ENCODE peak calls at places on chromosomes 1 and 21, in eight cellular contexts. G is GM23338, M is cardiac muscle cell, A is Panc1, I is lung, J is left ventricle myocardium inferior, C is MM.1S, D is A549. F is an unnamed sample.

GRCh38 chr1:6358757-6359567 is 34.6 kb downstream of the ACOT7 start:
- DNase-seq in J (no peak), C (no peak), A (no peak), G (peak), M (peak), D (no peak), I (no peak), F (no peak)

GRCh38 chr1:56285554-56286402 is 293.6 kb downstream of the PLPP3 start:
- DNase-seq in J (no peak), M (no peak), C (no peak), A (no peak), I (no peak), D (peak), G (no peak), F (no peak)

GRCh38 chr1:162250004-162250730 is 126.5 kb downstream of the SPATA46 start:
- DNase-seq in J (no peak), G (peak), C (no peak), A (no peak), D (no peak), I (no peak), M (no peak), F (no peak)

GRCh38 chr1:110489973-110490542 is 28.9 kb downstream of the KCNA10 start:
- DNase-seq in D (no peak), A (no peak), C (no peak), J (no peak), M (no peak), I (no peak), G (no peak), F (no peak)

GRCh38 chr21:33660406-33660805 is 18.1 kb downstream of the ITSN1 start:
- DNase-seq in M (no peak), D (no peak), J (no peak), A (no peak), C (no peak), G (no peak), I (no peak), F (no peak)

GRCh38 chr1:10935241-10935640 is 77.2 kb upstream of the TARDBP start:
- DNase-seq in M (no peak), J (no peak), A (no peak), G (no peak), C (no peak), I (no peak), D (no peak), F (no peak)

GRCh38 chr1:41353744-41354143 is 7.5 kb upstream of the FOXO6 start:
- DNase-seq in G (no peak), M (no peak), D (no peak), C (peak), J (no peak), I (no peak), A (no peak), F (no peak)

GRCh38 chr1:197632000-197632399 is 143.3 kb downstream of the DENND1B start:
- DNase-seq in I (no peak), J (no peak), M (no peak), D (no peak), C (no peak), A (no peak), G (no peak), F (no peak)

GRCh38 chr1:10378071-10378841 is 20.6 kb upstream of the PGD start:
- DNase-seq in G (peak), A (no peak), D (peak), C (no peak), J (peak), M (no peak), I (peak), F (no peak)

GRCh38 chr1:225694151-225694603 is 41.3 kb upstream of the ENAH start:
- DNase-seq in M (peak), D (peak), I (peak), J (peak), G (no peak), A (no peak), C (no peak), F (no peak)

GRCh38 chr1:47252369-47252768 is 20.3 kb upstream of the TAL1 start:
- DNase-seq in C (no peak), J (no peak), D (no peak), A (no peak), M (no peak), I (no peak), G (no peak), F (no peak)

GRCh38 chr21:42777757-42778344 is 101.5 kb downstream of the WDR4 start:
- DNase-seq in M (no peak), G (no peak), J (no peak), D (no peak), I (no peak), A (no peak), C (no peak), F (no peak)

GRCh38 chr1:180953791-180954721 is 41.4 kb downstream of the KIAA1614 start:
- DNase-seq in G (peak), A (no peak), J (peak), D (peak), C (peak), I (peak), M (no peak), F (no peak)

GRCh38 chr1:85303440-85304162 is 27.2 kb upstream of the BCL10 start:
- DNase-seq in A (no peak), C (no peak), G (no peak), D (no peak), M (no peak), J (no peak), I (no peak), F (no peak)

GRCh38 chr1:22747021-22747734 is 36.5 kb downstream of the EPHB2 start:
- DNase-seq in G (no peak), I (peak), J (no peak), C (no peak), D (peak), M (no peak), A (peak), F (no peak)

GRCh38 chr1:53346007-53346813 is 18.3 kb upstream of the LRP8 start:
- DNase-seq in C (no peak), J (no peak), I (no peak), D (no peak), M (no peak), A (no peak), G (no peak), F (peak)

GRCh38 chr1:85318217-85318616 is 41.8 kb upstream of the BCL10 start:
- DNase-seq in C (no peak), G (no peak), A (no peak), I (no peak), D (no peak), M (no peak), J (no peak), F (no peak)

GRCh38 chr1:183609313-183609712 is 19.1 kb upstream of the NCF2 start:
- DNase-seq in J (peak), D (peak), C (no peak), G (peak), I (peak), A (no peak), M (peak), F (no peak)

GRCh38 chr1:61741682-61742619 is at the start of gene PATJ:
- DNase-seq in I (peak), D (peak), M (peak), J (peak), G (peak), C (peak), A (no peak), F (peak)

GRCh38 chr1:231612393-231613089 is 14.0 kb upstream of the DISC1 start:
- DNase-seq in G (no peak), J (no peak), I (no peak), A (no peak), C (peak), M (no peak), D (no peak), F (no peak)

GRCh38 chr1:36520056-36520455 is 37.3 kb upstream of the CSF3R start:
- DNase-seq in C (no peak), A (no peak), D (no peak), M (no peak), J (no peak), G (no peak), I (no peak), F (no peak)

GRCh38 chr1:185284106-185284505 is 32.9 kb downstream of the IVNS1ABP start:
- DNase-seq in I (no peak), D (no peak), J (no peak), A (no peak), C (no peak), M (no peak), G (no peak), F (no peak)

GRCh38 chr1:151251656-151252470 is 2.7 kb upstream of the PSMD4 start:
- DNase-seq in J (peak), G (peak), M (peak), C (peak), I (peak), D (peak), A (peak), F (no peak)

GRCh38 chr1:236524142-236524891 is 535 bp downstream of the LGALS8 start:
- DNase-seq in M (peak), I (peak), A (no peak), C (peak), J (no peak), D (peak), G (peak), F (no peak)

GRCh38 chr1:102834688-102835320 is 273.5 kb downstream of the COL11A1 start:
- DNase-seq in I (no peak), G (no peak), A (no peak), J (no peak), D (no peak), M (no peak), C (no peak), F (no peak)

GRCh38 chr1:31784356-31785019 is 20.3 kb upstream of the ADGRB2 start:
- DNase-seq in G (no peak), D (no peak), J (no peak), I (no peak), A (no peak), M (no peak), C (no peak), F (no peak)

GRCh38 chr1:219542828-219543518 is 69.9 kb downstream of the ZC3H11B start:
- DNase-seq in M (no peak), G (no peak), J (no peak), A (no peak), C (no peak), D (no peak), I (no peak), F (no peak)

GRCh38 chr1:219541946-219542345 is 71.0 kb downstream of the ZC3H11B start:
- DNase-seq in I (no peak), G (no peak), D (no peak), C (no peak), M (no peak), A (no peak), J (no peak), F (no peak)

GRCh38 chr1:219548386-219548785 is 64.5 kb downstream of the ZC3H11B start:
- DNase-seq in M (no peak), A (no peak), G (no peak), J (no peak), I (no peak), D (no peak), C (no peak), F (no peak)

GRCh38 chr1:219539645-219540254 is 73.2 kb downstream of the ZC3H11B start:
- DNase-seq in C (no peak), D (no peak), J (no peak), A (no peak), M (no peak), I (no peak), G (no peak), F (no peak)

GRCh38 chr1:219544163-219544846 is 68.6 kb downstream of the ZC3H11B start:
- DNase-seq in C (no peak), A (no peak), D (peak), G (peak), J (no peak), I (no peak), M (no peak), F (no peak)
- TF ChIP-seq CTCF in C (no peak), A (peak), D (peak), G (peak), J (peak), I (no peak), M (no peak), F (no peak)

GRCh38 chr1:234763361-234763760 is 153.4 kb upstream of the IRF2BP2 start:
- DNase-seq in J (no peak), I (no peak), G (no peak), C (no peak), D (no peak), A (no peak), M (no peak), F (no peak)
- TF ChIP-seq CTCF in J (no peak), I (no peak), G (no peak), C (no peak), D (no peak), A (no peak), M (no peak), F (no peak)

DNA sequence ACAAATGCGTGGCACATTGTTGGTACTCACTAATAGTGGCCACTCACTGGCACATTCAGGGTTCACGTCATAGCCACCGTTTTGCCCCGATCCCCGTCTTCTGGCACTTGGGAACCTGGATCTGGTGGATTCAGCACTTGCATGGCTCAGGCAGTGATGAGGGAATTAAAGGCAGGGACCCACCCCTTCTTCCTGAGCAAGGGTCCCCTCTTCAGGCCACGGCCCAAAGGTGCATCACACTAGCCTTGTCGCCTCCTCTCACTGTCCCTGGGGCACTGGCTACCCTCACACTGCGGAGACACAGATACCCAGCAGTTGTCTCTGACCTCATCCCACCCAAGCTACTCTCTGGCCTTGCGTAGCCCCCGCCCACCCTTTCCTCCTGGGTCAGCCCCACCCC is 19.9 kb upstream of the LDLRAP1 start:
- DNase-seq in G (peak), D (no peak), I (no peak), J (no peak), C (no peak), A (no peak), M (peak), F (no peak)
- TF ChIP-seq CTCF in G (peak), D (no peak), I (no peak), J (no peak), C (no peak), A (no peak), M (no peak), F (no peak)

DNA sequence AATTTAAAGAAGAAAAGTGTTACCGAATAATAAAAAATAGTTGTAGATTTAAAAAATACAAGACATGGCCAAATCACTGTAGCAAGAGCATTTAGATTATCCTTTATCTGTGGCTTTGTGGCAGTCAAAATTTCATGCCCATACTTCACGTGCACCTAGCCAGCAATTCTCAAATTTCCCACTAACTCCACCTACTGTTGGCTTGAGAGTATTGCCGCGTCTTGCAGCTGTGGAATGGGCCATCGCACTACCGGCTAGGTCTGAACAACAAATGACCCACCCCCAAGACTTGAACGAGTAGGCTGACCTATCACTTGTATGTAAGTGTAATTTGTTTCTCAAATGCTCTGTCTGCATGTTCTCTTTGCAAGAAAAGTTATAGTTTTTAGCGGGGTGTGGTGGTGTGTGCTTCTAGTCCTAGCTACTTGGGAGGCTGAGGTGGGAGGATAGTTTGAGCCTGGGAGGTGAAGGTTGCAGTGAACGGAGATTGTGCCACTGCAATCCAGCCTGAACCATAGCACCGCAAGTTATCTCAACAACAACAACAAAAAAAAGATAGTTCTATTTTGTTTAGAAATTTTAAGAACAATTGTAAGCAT is 4.1 kb downstream of the KRTAP13-4 start:
- DNase-seq in G (peak), I (no peak), J (no peak), A (peak), M (peak), C (peak), D (peak), F (peak)
- TF ChIP-seq CTCF in G (peak), I (no peak), J (peak), A (peak), M (peak), C (peak), D (no peak), F (peak)

DNA sequence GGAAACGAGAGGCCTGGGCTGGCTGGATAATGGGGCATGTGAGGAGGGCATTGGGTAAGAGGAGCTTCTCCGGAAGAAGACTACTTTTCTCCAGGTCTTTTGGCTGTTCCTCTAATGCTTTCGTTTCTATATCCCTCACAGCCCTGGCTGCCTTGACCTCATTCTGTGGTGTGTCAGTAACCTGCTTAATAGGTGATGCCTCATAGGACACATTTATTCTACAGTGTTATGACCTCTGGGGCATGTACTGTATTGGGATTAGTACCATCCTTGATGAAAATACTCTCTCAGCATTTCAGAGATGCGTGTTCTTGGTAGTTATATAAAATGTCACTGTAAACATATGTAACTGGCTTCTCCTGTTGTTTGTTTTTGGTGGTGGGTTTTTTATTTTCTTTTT is 40.1 kb downstream of the PGM1 start:
- DNase-seq in I (no peak), D (no peak), M (no peak), C (no peak), G (no peak), J (no peak), A (no peak), F (no peak)
- TF ChIP-seq CTCF in I (no peak), D (no peak), M (no peak), C (no peak), G (no peak), J (no peak), A (no peak), F (no peak)

DNA sequence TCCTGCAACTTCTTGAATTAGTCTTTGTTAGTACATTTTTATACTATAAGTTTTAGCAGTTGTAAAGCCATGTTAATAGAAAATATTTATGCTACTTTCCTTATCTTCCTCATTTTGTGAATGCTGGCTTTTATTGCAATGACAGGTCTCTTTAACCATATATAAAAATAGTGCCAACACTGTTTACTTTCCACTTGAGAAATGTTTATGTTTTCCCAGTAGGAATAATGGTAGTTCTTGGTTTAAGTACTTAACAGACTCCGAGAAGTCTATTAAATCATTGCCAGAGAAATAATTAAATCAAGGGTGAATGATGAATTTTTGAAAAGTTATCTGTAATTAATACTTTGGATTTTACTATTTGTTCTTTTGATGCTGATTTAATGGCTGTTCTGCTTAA is 9.7 kb downstream of the CHML start:
- DNase-seq in C (no peak), I (no peak), M (no peak), D (no peak), J (no peak), A (no peak), G (no peak), F (no peak)
- TF ChIP-seq CTCF in C (no peak), I (no peak), M (no peak), D (no peak), J (no peak), A (no peak), G (no peak), F (no peak)

GRCh38 chr1:152451254-152451653 is 37.2 kb upstream of the CRNN start:
- DNase-seq in C (no peak), I (no peak), D (no peak), A (no peak), M (no peak), J (no peak), G (peak), F (no peak)
- TF ChIP-seq CTCF in C (no peak), I (no peak), D (no peak), A (peak), M (no peak), J (no peak), G (peak), F (no peak)

F was measured in progenitor cell of endocrine pancreas.